ENCODE peak calls at places on chromosomes 5 and 9, in seven cellular contexts. S is GM23338, U is dorsolateral prefrontal cortex, M is lung, H is AG04450, O is adrenal gland, D is stomach. E is an unnamed sample.

GRCh38 chr5:6686916-6687409 is 26.3 kb upstream of the TENT4A start:
- DNase-seq in S (peak; percentile 88), U (no peak), M (peak; percentile 22), H (no peak), O (no peak), D (no peak), E (no peak)

GRCh38 chr9:3971391-3972082 is 328.3 kb downstream of the GLIS3 start:
- DNase-seq in S (no peak), U (no peak), M (no peak), H (no peak), O (no peak), D (no peak), E (no peak)

GRCh38 chr5:172481011-172481410 is 26.7 kb upstream of the SH3PXD2B start:
- DNase-seq in S (no peak), U (peak; percentile 29), M (no peak), H (no peak), O (no peak), D (no peak), E (no peak)

GRCh38 chr9:99336005-99336404 is 113.9 kb downstream of the SEC61B start:
- DNase-seq in S (peak; percentile 8), U (no peak), M (no peak), H (no peak), O (no peak), D (no peak), E (no peak)

GRCh38 chr5:180340856-180341255 is 12.3 kb downstream of the GFPT2 start:
- DNase-seq in S (no peak), U (no peak), M (no peak), H (no peak), O (no peak), D (no peak), E (no peak)

GRCh38 chr5:73591698-73592501 is 26.4 kb downstream of the UTP15 start:
- DNase-seq in S (no peak), U (no peak), M (no peak), H (peak; percentile 29), O (peak; percentile 60), D (no peak), E (no peak)

GRCh38 chr5:158976035-158976434 is 123.7 kb downstream of the EBF1 start:
- DNase-seq in S (no peak), U (no peak), M (no peak), H (peak; percentile 39), O (no peak), D (no peak), E (no peak)

GRCh38 chr9:35257986-35258664 is 96.3 kb downstream of the UNC13B start:
- DNase-seq in S (no peak), U (no peak), M (no peak), H (no peak), O (no peak), D (no peak), E (peak; percentile 8)

GRCh38 chr5:133406208-133406607 is 206.1 kb downstream of the FSTL4 start:
- DNase-seq in S (no peak), U (no peak), M (no peak), H (no peak), O (peak; percentile 6), D (no peak), E (no peak)

GRCh38 chr5:172451771-172452197 is 2.5 kb downstream of the SH3PXD2B start:
- DNase-seq in S (peak; percentile 32), U (peak; percentile 44), M (no peak), H (no peak), O (peak; percentile 90), D (peak; percentile 21), E (no peak)

GRCh38 chr9:81614335-81614734 is 75.0 kb downstream of the TLE1 start:
- DNase-seq in S (no peak), U (no peak), M (no peak), H (no peak), O (no peak), D (no peak), E (no peak)

GRCh38 chr9:81616141-81616540 is 73.2 kb downstream of the TLE1 start:
- DNase-seq in S (no peak), U (no peak), M (no peak), H (no peak), O (no peak), D (no peak), E (no peak)

GRCh38 chr9:81610739-81611107 is 78.6 kb downstream of the TLE1 start:
- DNase-seq in S (no peak), U (no peak), M (no peak), H (no peak), O (no peak), D (no peak), E (no peak)

GRCh38 chr9:81611664-81612063 is 77.7 kb downstream of the TLE1 start:
- DNase-seq in S (no peak), U (no peak), M (no peak), H (no peak), O (no peak), D (no peak), E (no peak)

GRCh38 chr9:81613002-81613750 is 76.2 kb downstream of the TLE1 start:
- DNase-seq in S (no peak), U (no peak), M (no peak), H (peak; percentile 90), O (peak; percentile 63), D (no peak), E (no peak)
- H3K4me3 ChIP-seq in S (no peak overlapping the region), U (no peak overlapping the region), M (no peak overlapping the region), H (no peak overlapping the region), O (no peak overlapping the region), D (no peak overlapping the region), E (no peak overlapping the region)

GRCh38 chr5:123350744-123351143 is 72.5 kb downstream of the CEP120 start:
- DNase-seq in S (peak; percentile 8), U (no peak), M (no peak), H (no peak), O (no peak), D (no peak), E (no peak)

GRCh38 chr5:123340928-123341327 is 82.3 kb downstream of the CEP120 start:
- DNase-seq in S (no peak), U (no peak), M (no peak), H (no peak), O (no peak), D (no peak), E (no peak)

DNA sequence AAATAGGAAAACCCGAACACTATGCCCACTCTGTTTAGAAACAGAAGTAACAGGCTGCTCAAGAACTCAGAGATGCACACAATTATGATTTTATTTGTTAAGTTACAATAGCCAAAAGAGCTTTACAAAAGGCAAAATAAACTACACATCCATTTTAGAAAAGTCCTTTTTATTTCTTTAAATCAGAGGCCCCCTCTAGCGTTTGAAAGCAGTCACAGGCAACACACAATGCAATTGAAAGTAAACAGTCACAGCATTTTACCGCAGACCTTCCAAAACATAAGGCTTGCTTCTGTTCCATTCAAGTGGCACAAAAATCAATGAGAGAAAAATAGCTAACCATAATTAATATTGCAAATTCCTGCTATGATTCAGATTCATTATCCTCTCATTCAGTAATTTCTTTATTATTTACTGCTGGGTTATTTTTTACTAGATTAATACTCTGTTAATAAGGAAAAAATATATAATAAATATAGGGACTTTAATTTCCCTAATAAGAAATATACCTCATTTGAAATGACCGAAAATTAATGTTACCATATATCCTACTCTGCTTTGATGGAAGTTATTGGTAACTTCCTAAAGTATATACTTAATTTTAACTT is 78.3 kb downstream of the CEP120 start:
- DNase-seq in S (peak; percentile 76), U (no peak), M (no peak), H (no peak), O (peak; percentile 48), D (no peak), E (peak; percentile 10)
- TF ChIP-seq CTCF in S (peak; percentile 66), U (peak; percentile 60), M (peak; percentile 26), H (peak; percentile 88), O (peak; percentile 38), D (peak; percentile 43), E (peak; percentile 64)

GRCh38 chr5:10564838-10565784 is 1.2 kb downstream of the ANKRD33B start:
- DNase-seq in S (peak; percentile 62), U (no peak), M (no peak), H (no peak), O (no peak), D (no peak), E (no peak)
- H3K27me3 ChIP-seq in S (peaks cover 81% of the 10 kb centered on the region), U (no peaks in the 10 kb centered on the region), M (no peaks in the 10 kb centered on the region), H (no peaks in the 10 kb centered on the region), O (peaks cover 37% of the 10 kb centered on the region), D (no peaks in the 10 kb centered on the region), E (no peaks in the 10 kb centered on the region)

GRCh38 chr5:157911568-157911967 is 52.6 kb upstream of the CLINT1 start:
- DNase-seq in S (no peak), U (no peak), M (no peak), H (no peak), O (no peak), D (no peak), E (no peak)
- H3K4me3 ChIP-seq in S (no peak overlapping the region), U (no peak overlapping the region), M (no peak overlapping the region), H (no peak overlapping the region), O (no peak overlapping the region), D (no peak overlapping the region), E (no peak overlapping the region)